ENCODE peak calls at places on chromosome 12, in five cellular contexts. Q is transverse colon, M is breast epithelium, C is heart left ventricle, A is BJ. S is an unnamed sample.

GRCh38 chr12:88142610-88142991 is 494 bp downstream of the TMTC3 start:
- DNase-seq in A (no peak), M (peak; percentile 52), Q (peak; percentile 30), C (peak; percentile 31), S (peak; percentile 47)

GRCh38 chr12:77299001-77299400 is 233.6 kb upstream of the E2F7 start:
- DNase-seq in M (no peak), C (no peak), Q (no peak), A (peak; percentile 1), S (peak; percentile 23)

GRCh38 chr12:77685112-77685511 is 145.6 kb upstream of the NAV3 start:
- DNase-seq in C (peak; percentile 50), Q (peak; percentile 47), A (peak; percentile 9), M (no peak), S (peak; percentile 72)

GRCh38 chr12:40794087-40794486 is 101.8 kb downstream of the CNTN1 start:
- DNase-seq in Q (no peak), M (no peak), C (no peak), A (no peak), S (no peak)

GRCh38 chr12:115088995-115089841 is 405.2 kb upstream of the TBX3 start:
- DNase-seq in A (no peak), Q (no peak), C (no peak), M (no peak), S (no peak)

GRCh38 chr12:124625867-124626675 is 58.7 kb upstream of the NCOR2 start:
- DNase-seq in M (peak; percentile 59), C (peak; percentile 94), A (no peak), Q (peak; percentile 87), S (peak; percentile 63)

GRCh38 chr12:89252284-89252683 is 100.0 kb downstream of the DUSP6 start:
- DNase-seq in Q (no peak), A (no peak), C (no peak), M (no peak), S (peak; percentile 81)

GRCh38 chr12:229441-230191 is 15.7 kb upstream of the SLC6A12 start:
- DNase-seq in Q (no peak), A (no peak), M (peak; percentile 45), C (no peak), S (no peak)

GRCh38 chr12:132783917-132784531 is 22.4 kb upstream of the ANKLE2 start:
- DNase-seq in Q (no peak), C (no peak), M (no peak), A (no peak), S (no peak)

GRCh38 chr12:79933580-79934264 is 1.2 kb downstream of the PPP1R12A start:
- DNase-seq in Q (peak; percentile 11), A (no peak), M (no peak), C (no peak), S (peak; percentile 20)

GRCh38 chr12:79934309-79935020 is 432 bp downstream of the PPP1R12A start:
- DNase-seq in M (peak; percentile 64), C (peak; percentile 58), A (no peak), Q (no peak), S (peak; percentile 13)

GRCh38 chr12:79933043-79933442 is 1.9 kb downstream of the PPP1R12A start:
- DNase-seq in C (no peak), Q (no peak), A (no peak), M (no peak), S (no peak)

GRCh38 chr12:79935021-79935623 is at the start of gene PPP1R12A:
- DNase-seq in M (peak; percentile 96), Q (peak; percentile 97), A (peak; percentile 82), C (peak; percentile 99), S (peak; percentile 88)

DNA sequence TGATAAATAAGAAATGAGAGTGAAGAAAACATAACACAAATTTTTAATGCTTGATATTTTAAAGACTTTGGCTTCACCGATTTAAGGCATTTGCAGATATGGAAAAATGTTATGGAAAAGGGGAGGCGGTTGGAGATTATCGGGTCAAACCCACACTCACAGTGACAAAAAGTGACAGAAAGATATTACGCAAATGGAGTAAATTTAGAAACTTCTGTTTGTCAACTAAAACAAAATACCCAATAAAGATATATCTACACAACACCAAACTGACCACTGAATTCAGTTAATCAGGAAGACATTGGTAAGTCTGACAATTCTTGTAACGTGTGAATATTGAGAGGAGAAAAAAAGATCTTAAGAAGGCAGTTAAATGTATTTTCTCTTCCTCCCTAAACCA is 2.5 kb downstream of the PPP1R12A start:
- DNase-seq in C (no peak), Q (no peak), A (no peak), M (no peak), S (no peak)
- H3K4me3 ChIP-seq in C (peak overlapping the region; percentile 6), Q (no peak overlapping the region), A (peak overlapping the region; percentile 100), M (peak overlapping the region; percentile 82), S (no peak overlapping the region)

GRCh38 chr12:131733874-131734273 is 23.0 kb downstream of the SFSWAP start:
- DNase-seq in A (no peak), Q (no peak), C (no peak), M (no peak), S (no peak)

GRCh38 chr12:131728720-131729119 is 17.8 kb downstream of the SFSWAP start:
- DNase-seq in C (no peak), Q (no peak), A (no peak), M (no peak), S (no peak)

GRCh38 chr12:131724534-131724933 is 13.6 kb downstream of the SFSWAP start:
- DNase-seq in Q (no peak), A (no peak), M (no peak), C (no peak), S (no peak)

GRCh38 chr12:131732996-131733615 is 22.2 kb downstream of the SFSWAP start:
- DNase-seq in Q (no peak), M (no peak), C (no peak), A (no peak), S (no peak)

DNA sequence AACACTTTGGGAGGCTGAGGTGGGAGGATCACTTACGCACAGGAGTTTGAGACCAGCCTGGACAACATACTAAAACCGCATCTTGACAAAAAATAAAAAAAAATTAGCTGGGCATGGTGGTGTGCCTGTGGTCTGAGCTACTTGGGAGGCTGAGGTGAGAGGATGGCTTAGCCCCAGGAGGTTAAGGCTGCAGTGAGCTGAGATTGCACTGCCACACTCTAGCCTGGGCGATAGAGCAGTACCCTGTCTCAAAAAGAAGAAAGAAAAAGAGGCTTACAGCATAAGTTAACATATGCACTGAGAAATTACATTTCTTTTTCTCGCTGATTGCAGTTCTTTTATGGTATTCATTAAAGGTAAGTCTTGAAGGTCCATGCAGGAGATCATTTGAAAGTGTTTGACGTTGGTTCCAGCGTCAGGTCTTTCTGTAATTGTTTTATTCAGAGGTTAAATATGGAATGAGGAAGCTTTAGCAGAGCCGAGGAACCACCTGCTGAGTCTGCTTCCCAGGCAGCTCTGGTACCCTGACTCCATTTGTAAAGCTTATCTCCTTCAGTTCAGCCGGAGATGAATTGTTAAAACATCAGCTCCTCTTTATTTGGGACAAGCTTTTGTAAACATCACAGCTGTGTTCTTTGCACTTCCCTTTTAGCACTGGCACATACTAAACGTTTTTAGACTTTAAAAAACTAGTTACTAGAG is 18.5 kb downstream of the SFSWAP start:
- DNase-seq in Q (no peak), C (no peak), M (no peak), A (no peak), S (no peak)
- H3K36me3 ChIP-seq in Q (peaks cover 85% of the 10 kb centered on the region), C (peaks cover 15% of the 10 kb centered on the region), M (peaks cover 18% of the 10 kb centered on the region), A (peaks cover 54% of the 10 kb centered on the region), S (peaks cover 44% of the 10 kb centered on the region)

GRCh38 chr12:99311373-99311772 is 336.2 kb upstream of the GARIN6 start:
- DNase-seq in M (no peak), A (no peak), Q (no peak), C (no peak), S (no peak)
- TF ChIP-seq CTCF in M (no peak), A (no peak), Q (no peak), C (no peak), S (no peak)

DNA sequence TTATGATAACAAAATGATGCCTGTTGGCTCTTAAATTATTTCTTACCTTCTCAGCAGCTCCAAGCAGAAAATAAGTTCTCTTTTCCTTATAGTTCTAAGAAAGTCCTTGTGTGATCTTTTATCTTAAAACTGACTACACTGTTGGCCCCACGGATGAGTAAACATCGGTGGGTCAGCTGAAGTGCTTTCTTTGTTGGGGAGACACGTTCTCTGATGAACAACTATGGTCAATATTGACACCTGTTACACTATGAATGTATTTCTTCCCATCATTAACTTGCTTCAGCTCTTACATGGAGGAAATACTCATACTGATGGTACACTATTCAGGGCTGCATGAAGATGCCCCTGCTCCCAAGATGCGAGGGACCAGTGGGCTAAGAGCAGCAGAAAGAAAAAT is 110.8 kb upstream of the EEA1 start:
- DNase-seq in C (no peak), Q (no peak), A (no peak), M (no peak), S (no peak)
- H3K4me3 ChIP-seq in C (no peak overlapping the region), Q (no peak overlapping the region), A (no peak overlapping the region), M (no peak overlapping the region), S (no peak overlapping the region)

DNA sequence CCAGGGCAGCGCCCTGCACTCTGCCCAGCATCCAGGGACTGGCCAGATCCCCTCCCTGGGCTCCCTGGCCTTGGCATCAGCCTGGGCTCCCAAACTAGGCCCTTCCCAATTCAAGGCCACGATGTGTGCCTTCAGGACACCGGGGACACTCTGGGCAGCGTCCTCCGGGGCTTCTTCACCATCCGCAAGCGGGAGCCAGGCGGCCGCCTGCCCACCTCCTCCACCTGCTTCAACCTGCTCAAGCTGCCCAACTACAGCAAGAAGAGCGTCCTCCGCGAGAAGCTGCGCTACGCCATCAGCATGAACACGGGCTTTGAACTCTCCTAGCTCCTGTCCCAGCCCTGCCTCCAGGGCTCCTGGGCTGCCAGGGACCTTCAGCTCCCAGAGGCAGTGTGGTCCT is 38.8 kb downstream of the MMAB start:
- DNase-seq in M (no peak), A (no peak), C (no peak), Q (no peak), S (no peak)
- H3K36me3 ChIP-seq in M (peaks cover 21% of the 10 kb centered on the region), A (peaks cover 13% of the 10 kb centered on the region), C (no peaks in the 10 kb centered on the region), Q (peaks cover 16% of the 10 kb centered on the region), S (peaks cover 9% of the 10 kb centered on the region)

GRCh38 chr12:48681416-48681737 is 661 bp downstream of the KANSL2 start:
- DNase-seq in C (no peak), A (no peak), M (no peak), Q (no peak), S (no peak)

GRCh38 chr12:48680861-48681260 is 1.2 kb downstream of the KANSL2 start:
- DNase-seq in M (no peak), C (no peak), Q (no peak), A (no peak), S (no peak)

GRCh38 chr12:48683534-48683933 is 1.5 kb upstream of the KANSL2 start:
- DNase-seq in Q (no peak), M (no peak), A (no peak), C (no peak), S (no peak)

GRCh38 chr12:48682927-48683326 is 889 bp upstream of the KANSL2 start:
- DNase-seq in M (no peak), C (no peak), A (no peak), Q (no peak), S (no peak)

GRCh38 chr12:48681738-48682532 is at the start of gene KANSL2:
- DNase-seq in Q (peak; percentile 98), C (peak; percentile 99), M (peak; percentile 98), A (peak; percentile 93), S (peak; percentile 97)
- TF ChIP-seq CTCF in Q (no peak), C (no peak), M (no peak), A (no peak), S (no peak)

DNA sequence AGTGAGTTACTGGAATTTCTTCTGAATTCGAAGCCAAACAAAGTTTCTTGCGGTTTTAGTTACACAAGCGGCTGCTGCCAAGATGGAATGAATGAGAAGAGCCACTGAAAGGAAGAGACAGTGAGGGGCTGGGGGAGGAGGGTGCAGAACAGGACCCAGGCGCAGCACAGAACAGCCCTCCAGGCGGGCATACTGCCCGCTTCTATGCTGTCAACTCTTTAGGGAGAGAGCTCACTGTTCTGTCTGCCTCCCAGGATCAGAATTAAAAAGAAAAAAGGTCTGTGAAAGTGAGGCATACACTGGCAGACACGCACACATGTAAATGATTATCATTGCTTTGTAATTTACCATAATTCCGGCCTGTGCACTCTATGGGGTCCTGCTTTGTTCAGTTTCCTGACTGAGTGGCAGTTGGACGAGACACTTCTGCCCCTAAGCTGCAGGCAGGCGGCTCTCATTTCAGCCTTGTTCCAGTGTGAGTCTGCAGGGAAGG is 231.6 kb downstream of the CACNA1C start:
- DNase-seq in M (no peak), C (no peak), A (no peak), Q (no peak), S (no peak)
- H3K4me3 ChIP-seq in M (peak overlapping the region; percentile 23), C (no peak overlapping the region), A (no peak overlapping the region), Q (no peak overlapping the region), S (no peak overlapping the region)

S was measured in bronchial epithelial cell.